ENCODE peak calls at places on chromosomes 6 and 20, in eight cellular contexts. V is neuronal stem cell, C is body of pancreas, H is left lung, G is neural progenitor cell, E is adrenal gland, I is HCT116, X is heart left ventricle. B is an unnamed sample.

GRCh38 chr6:75590370-75590769 is 11.3 kb upstream of the SENP6 start:
- DNase-seq in C (no peak), G (no peak), X (no peak), H (no peak), I (no peak), V (no peak), E (no peak), B (no peak)

GRCh38 chr6:143205983-143206382 is 145.3 kb downstream of the AIG1 start:
- DNase-seq in G (no peak), V (no peak), X (no peak), C (no peak), H (no peak), I (no peak), E (peak; percentile 46), B (no peak)

GRCh38 chr6:37624121-37624520 is 73.6 kb downstream of the MDGA1 start:
- DNase-seq in V (no peak), G (no peak), I (no peak), H (no peak), E (no peak), X (no peak), C (no peak), B (no peak)

GRCh38 chr6:30824698-30825097 is 59.6 kb upstream of the DDR1 start:
- DNase-seq in X (no peak), E (no peak), V (no peak), G (no peak), C (no peak), H (peak; percentile 10), I (no peak), B (no peak)

GRCh38 chr20:57249772-57250171 is 16.7 kb downstream of the BMP7 start:
- DNase-seq in V (no peak), C (no peak), G (no peak), E (no peak), I (no peak), X (no peak), H (no peak), B (no peak)

GRCh38 chr6:28563420-28564095 is 37.9 kb downstream of the GPX5 start:
- DNase-seq in X (no peak), I (no peak), H (no peak), G (peak; percentile 64), C (no peak), V (peak; percentile 73), E (no peak), B (no peak)

GRCh38 chr6:44099192-44099591 is 28.1 kb downstream of the MRPL14 start:
- DNase-seq in X (no peak), C (no peak), V (no peak), G (no peak), I (no peak), E (no peak), H (no peak), B (no peak)

GRCh38 chr6:12296255-12296573 is 6.1 kb downstream of the EDN1 start:
- DNase-seq in X (no peak), E (peak; percentile 20), V (no peak), G (no peak), I (no peak), C (peak; percentile 35), H (no peak), B (peak; percentile 92)

GRCh38 chr6:16130932-16131387 is 2.1 kb downstream of the MYLIP start:
- DNase-seq in V (peak; percentile 14), G (peak; percentile 54), X (no peak), E (no peak), H (no peak), I (no peak), C (peak; percentile 60), B (no peak)

GRCh38 chr6:125250511-125250910 is 51.3 kb downstream of the HDDC2 start:
- DNase-seq in I (no peak), H (no peak), G (no peak), E (no peak), V (no peak), X (no peak), C (no peak), B (no peak)

GRCh38 chr6:97626586-97627441 is 343.8 kb upstream of the MMS22L start:
- DNase-seq in C (no peak), G (peak; percentile 9), E (peak; percentile 17), V (peak; percentile 5), H (no peak), X (no peak), I (no peak), B (peak; percentile 10)

GRCh38 chr20:56605597-56605996 is 23.5 kb upstream of the TFAP2C start:
- DNase-seq in H (no peak), I (no peak), V (no peak), G (no peak), X (no peak), C (no peak), E (no peak), B (no peak)

GRCh38 chr6:43037706-43038105 is 15.9 kb downstream of the CUL7 start:
- DNase-seq in E (no peak), V (no peak), I (no peak), X (no peak), G (no peak), C (no peak), H (no peak), B (no peak)

DNA sequence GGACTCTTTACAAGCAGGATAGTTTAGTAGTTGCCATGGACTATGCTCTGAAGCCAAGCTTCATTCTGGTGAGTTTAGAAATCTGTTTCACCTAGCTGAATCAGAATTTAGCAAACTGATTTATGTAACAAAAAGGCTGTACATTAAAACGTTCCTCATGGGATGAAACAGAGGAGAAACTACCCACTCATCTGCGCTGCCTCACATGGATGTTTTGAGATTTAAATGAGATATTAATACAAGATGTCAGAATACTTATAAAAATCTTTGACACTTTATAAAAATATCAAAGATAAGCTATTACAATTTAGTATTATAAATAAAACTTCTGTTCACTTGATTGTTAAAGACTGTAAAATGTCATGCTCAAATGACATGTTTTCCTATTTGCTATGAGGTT is 16.8 kb downstream of the RUNX2 start:
- DNase-seq in C (no peak), I (no peak), X (no peak), V (no peak), G (no peak), E (no peak), H (no peak), B (no peak)
- H3K27ac ChIP-seq in C (no peak overlapping the region), I (no peak overlapping the region), X (no peak overlapping the region), V (no peak overlapping the region), G (no peak overlapping the region), E (no peak overlapping the region), H (no peak overlapping the region), B (no peak overlapping the region)

GRCh38 chr20:53829706-53830521 is 236.3 kb upstream of the ZNF217 start:
- DNase-seq in I (no peak), H (no peak), E (no peak), X (no peak), G (no peak), C (no peak), V (no peak), B (no peak)

GRCh38 chr20:53827292-53827995 is 233.8 kb upstream of the ZNF217 start:
- DNase-seq in X (no peak), E (no peak), I (no peak), G (no peak), C (no peak), V (no peak), H (no peak), B (no peak)

GRCh38 chr20:53828673-53829085 is 235.0 kb upstream of the ZNF217 start:
- DNase-seq in I (peak; percentile 29), H (no peak), C (no peak), V (no peak), E (no peak), X (no peak), G (peak; percentile 26), B (peak; percentile 85)

GRCh38 chr20:53827996-53828672 is 234.5 kb upstream of the ZNF217 start:
- DNase-seq in E (no peak), H (no peak), G (no peak), X (no peak), C (peak; percentile 52), I (peak; percentile 12), V (no peak), B (no peak)

GRCh38 chr20:53829086-53829703 is 235.6 kb upstream of the ZNF217 start:
- DNase-seq in C (peak; percentile 17), E (no peak), G (no peak), H (no peak), V (no peak), X (no peak), I (peak; percentile 78), B (peak; percentile 95)
- H3K4me3 ChIP-seq in C (no peak overlapping the region), E (no peak overlapping the region), G (no peak overlapping the region), H (peak overlapping the region; percentile 16), V (no peak overlapping the region), X (peak overlapping the region; percentile 31), I (peak overlapping the region; percentile 52), B (peak overlapping the region; percentile 19)

GRCh38 chr6:26327450-26328264 is 37.3 kb upstream of the BTN3A2 start:
- DNase-seq in E (no peak), C (no peak), I (peak; percentile 89), V (no peak), X (no peak), H (no peak), G (peak; percentile 83), B (peak; percentile 62)

GRCh38 chr6:26331809-26332226 is 33.2 kb upstream of the BTN3A2 start:
- DNase-seq in G (no peak), X (no peak), E (no peak), C (no peak), I (no peak), V (no peak), H (no peak), B (no peak)

GRCh38 chr6:26330835-26331808 is 33.9 kb upstream of the BTN3A2 start:
- DNase-seq in V (no peak), X (no peak), C (no peak), G (no peak), I (no peak), E (no peak), H (no peak), B (no peak)

GRCh38 chr6:26329763-26330511 is 35.1 kb upstream of the BTN3A2 start:
- DNase-seq in I (no peak), V (no peak), X (no peak), H (no peak), E (no peak), C (no peak), G (peak; percentile 75), B (no peak)

DNA sequence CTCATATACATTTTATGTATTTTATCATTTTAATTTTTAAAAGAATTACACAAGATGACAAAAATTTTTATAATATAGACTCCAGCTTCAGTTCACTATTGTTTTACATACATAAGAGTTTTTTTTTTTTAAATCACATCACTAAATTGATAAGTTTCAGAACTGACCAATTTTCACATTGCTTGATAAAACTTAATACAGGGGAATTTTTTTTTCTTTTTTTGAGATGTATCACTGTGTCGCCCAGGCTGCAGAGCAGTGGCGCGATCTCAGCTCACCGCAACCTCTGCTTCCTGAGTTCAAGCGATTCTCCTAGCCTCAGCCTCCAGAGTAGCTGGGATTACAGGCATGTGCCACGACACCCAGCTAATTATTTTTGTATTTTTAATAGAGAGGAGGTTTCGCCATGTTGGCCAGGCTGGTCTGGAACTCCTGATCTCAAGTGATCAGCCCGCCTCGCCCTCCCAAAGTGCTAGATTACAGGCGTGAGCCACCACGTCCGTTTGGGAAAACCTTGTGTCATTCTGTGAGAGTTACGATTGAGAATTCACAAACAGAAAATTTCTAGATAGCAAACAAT is 36.6 kb upstream of the BTN3A2 start:
- DNase-seq in V (no peak), X (no peak), H (no peak), E (no peak), C (no peak), I (no peak), G (no peak), B (no peak)
- H3K4me1 ChIP-seq in V (peaks cover 8% of the 10 kb centered on the region), X (no peaks in the 10 kb centered on the region), H (no peaks in the 10 kb centered on the region), E (no peaks in the 10 kb centered on the region), C (no peaks in the 10 kb centered on the region), I (peaks cover 21% of the 10 kb centered on the region), G (peaks cover 9% of the 10 kb centered on the region), B (no peaks in the 10 kb centered on the region)

DNA sequence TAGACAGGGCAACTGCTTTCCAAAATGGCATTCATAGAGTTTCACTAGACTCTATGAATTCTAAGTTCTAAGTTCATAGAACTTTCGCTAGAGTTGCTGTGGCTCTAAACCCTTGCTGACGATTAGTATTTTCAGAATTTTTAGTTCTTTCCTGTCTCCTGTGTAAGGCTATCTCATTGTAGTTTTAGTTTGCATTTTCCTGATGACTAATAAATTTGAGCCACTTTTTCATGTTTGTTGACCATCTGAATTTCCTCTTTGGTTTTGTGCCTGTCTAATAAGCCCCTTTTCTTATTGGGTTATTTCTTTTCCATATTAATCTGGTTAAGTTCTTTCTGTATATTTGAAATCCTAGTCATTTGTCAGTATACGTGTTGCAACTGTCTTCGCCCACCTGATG is 177.8 kb upstream of the CDYL start:
- DNase-seq in H (no peak), X (no peak), G (no peak), V (no peak), C (no peak), I (no peak), E (no peak), B (no peak)
- H3K27ac ChIP-seq in H (no peak overlapping the region), X (no peak overlapping the region), G (no peak overlapping the region), V (no peak overlapping the region), C (no peak overlapping the region), I (no peak overlapping the region), E (no peak overlapping the region), B (no peak overlapping the region)